ENCODE peak calls at places on chromosomes 13 and 19, in four cellular contexts. L is T-helper 1 cell, N is CD14-positive monocyte, H is non-pigmented ciliary epithelial cell. S is an unnamed sample.

GRCh38 chr19:9966448-9966847 is 30.1 kb upstream of the OLFM2 start:
- DNase-seq in L (no peak), N (no peak), H (no peak), S (no peak)

GRCh38 chr13:64471916-64472315 is 2758.2 kb downstream of the PCDH9 start:
- DNase-seq in L (no peak), N (no peak), H (no peak), S (peak; percentile 6)

GRCh38 chr13:24130134-24130792 is 30.3 kb upstream of the SPATA13 start:
- DNase-seq in L (no peak), N (no peak), H (no peak), S (no peak)

GRCh38 chr19:7287716-7288115 is 6.5 kb downstream of the INSR start:
- DNase-seq in L (no peak), N (no peak), H (no peak), S (peak; percentile 34)

GRCh38 chr13:112716461-112716820 is 26.6 kb downstream of the ATP11A start:
- DNase-seq in L (no peak), N (no peak), H (no peak), S (no peak)

GRCh38 chr19:35715981-35716734 is 1.6 kb upstream of the KMT2B start:
- DNase-seq in L (no peak), N (no peak), H (no peak), S (peak; percentile 79)

GRCh38 chr19:40609561-40610395 is 8.6 kb downstream of the LTBP4 start:
- DNase-seq in L (peak; percentile 79), N (peak; percentile 87), H (no peak), S (peak; percentile 96)

GRCh38 chr19:7743425-7743841 is 3.9 kb downstream of the CD209 start:
- DNase-seq in L (no peak), N (no peak), H (no peak), S (no peak)

GRCh38 chr19:23896912-23897311 is 17.8 kb upstream of the ZNF726 start:
- DNase-seq in L (no peak), N (no peak), H (no peak), S (no peak)

GRCh38 chr19:48501446-48501960 is 10.1 kb downstream of the LMTK3 start:
- DNase-seq in L (peak; percentile 55), N (no peak), H (no peak), S (peak; percentile 95)

GRCh38 chr19:17718988-17719711 is at the start of gene MAP1S:
- DNase-seq in L (peak; percentile 60), N (no peak), H (no peak), S (peak; percentile 82)

GRCh38 chr19:16579381-16579780 is 7.2 kb upstream of the SLC35E1 start:
- DNase-seq in L (no peak), N (no peak), H (no peak), S (no peak)

GRCh38 chr13:44188257-44188656 is 185.4 kb upstream of the SERP2 start:
- DNase-seq in L (no peak), N (no peak), H (no peak), S (no peak)

GRCh38 chr19:35030257-35031071 is at the start of gene SCN1B:
- DNase-seq in L (peak; percentile 48), N (no peak), H (no peak), S (peak; percentile 84)

GRCh38 chr13:78655007-78655406 is 3.9 kb downstream of the OBI1 start:
- DNase-seq in L (no peak), N (no peak), H (no peak), S (no peak)

GRCh38 chr13:65368832-65369231 is 1861.3 kb downstream of the PCDH9 start:
- DNase-seq in L (no peak), N (no peak), H (no peak), S (no peak)

GRCh38 chr19:44839272-44839671 is 6.8 kb upstream of the NECTIN2 start:
- DNase-seq in L (no peak), N (no peak), H (no peak), S (no peak)

GRCh38 chr13:66501187-66501586 is 728.9 kb downstream of the PCDH9 start:
- DNase-seq in L (no peak), N (no peak), H (peak; percentile 34), S (no peak)

GRCh38 chr19:19606021-19606420 is 12.5 kb downstream of the PBX4 start:
- DNase-seq in L (peak; percentile 41), N (no peak), H (no peak), S (no peak)

GRCh38 chr13:73138967-73139491 is 80.2 kb downstream of the KLF5 start:
- DNase-seq in L (no peak), N (no peak), H (no peak), S (no peak)

GRCh38 chr13:50589139-50589538 is 254.4 kb downstream of the DLEU7 start:
- DNase-seq in L (no peak), N (no peak), H (peak; percentile 95), S (no peak)

GRCh38 chr13:39676315-39676876 is 20.9 kb downstream of the COG6 start:
- DNase-seq in L (no peak), N (no peak), H (no peak), S (peak; percentile 1)

GRCh38 chr19:6668696-6669095 is 1.3 kb downstream of the TNFSF14 start:
- DNase-seq in L (no peak), N (no peak), H (no peak), S (no peak)

GRCh38 chr19:44582581-44583265 is 30.6 kb upstream of the IGSF23 start:
- DNase-seq in L (no peak), N (no peak), H (no peak), S (peak; percentile 59)

GRCh38 chr19:11168568-11168967 is 13.0 kb upstream of the SPC24 start:
- DNase-seq in L (no peak), N (no peak), H (peak; percentile 85), S (no peak)

GRCh38 chr19:1935484-1936208 is 5.3 kb upstream of the CSNK1G2 start:
- DNase-seq in L (no peak), N (no peak), H (no peak), S (no peak)